ENCODE peak calls at places on chromosomes 16 and 17, in ten cellular contexts. One of them, this sample, is unnamed.

GRCh38 chr17:17414316-17414937 is 62.4 kb upstream of the MED9 start:
- DNase-seq in fibroblast of the conjunctiva: no peak
- DNase-seq in T-helper 9 cell: no peak
- DNase-seq in GM13976: no peak
- DNase-seq in hypothalamus: no peak
- DNase-seq in T-helper 2 cell: no peak
- DNase-seq in NCI-H774: no peak
- DNase-seq in HEK293T: no peak
- DNase-seq in iris pigment epithelial cell: peak; percentile 56
- DNase-seq in ovary: no peak
- DNase-seq in this sample: no peak

GRCh38 chr17:31792007-31792585 is 66.9 kb downstream of the COPRS start:
- DNase-seq in ovary: no peak
- DNase-seq in T-helper 2 cell: no peak
- DNase-seq in T-helper 9 cell: no peak
- DNase-seq in iris pigment epithelial cell: no peak
- DNase-seq in NCI-H774: no peak
- DNase-seq in HEK293T: no peak
- DNase-seq in fibroblast of the conjunctiva: no peak
- DNase-seq in hypothalamus: no peak
- DNase-seq in GM13976: no peak
- DNase-seq in this sample: no peak

GRCh38 chr17:28366605-28367004 is 1.6 kb upstream of the SEBOX start:
- DNase-seq in fibroblast of the conjunctiva: no peak
- DNase-seq in ovary: no peak
- DNase-seq in T-helper 2 cell: no peak
- DNase-seq in NCI-H774: no peak
- DNase-seq in HEK293T: no peak
- DNase-seq in iris pigment epithelial cell: no peak
- DNase-seq in GM13976: no peak
- DNase-seq in hypothalamus: no peak
- DNase-seq in T-helper 9 cell: no peak
- DNase-seq in this sample: no peak

GRCh38 chr17:78534492-78535284 is 42.5 kb downstream of the DNAH17 start:
- DNase-seq in HEK293T: no peak
- DNase-seq in T-helper 2 cell: no peak
- DNase-seq in NCI-H774: peak; percentile 53
- DNase-seq in T-helper 9 cell: peak; percentile 9
- DNase-seq in fibroblast of the conjunctiva: no peak
- DNase-seq in hypothalamus: no peak
- DNase-seq in ovary: no peak
- DNase-seq in GM13976: no peak
- DNase-seq in iris pigment epithelial cell: no peak
- DNase-seq in this sample: no peak

GRCh38 chr16:70391881-70392481 is 45.3 kb downstream of the DDX19A start:
- DNase-seq in HEK293T: no peak
- DNase-seq in hypothalamus: no peak
- DNase-seq in NCI-H774: no peak
- DNase-seq in T-helper 9 cell: no peak
- DNase-seq in fibroblast of the conjunctiva: peak; percentile 42
- DNase-seq in iris pigment epithelial cell: peak; percentile 63
- DNase-seq in GM13976: no peak
- DNase-seq in ovary: no peak
- DNase-seq in T-helper 2 cell: no peak
- DNase-seq in this sample: no peak

GRCh38 chr17:72411124-72411563 is 290.3 kb downstream of the SOX9 start:
- DNase-seq in ovary: no peak
- DNase-seq in HEK293T: no peak
- DNase-seq in T-helper 9 cell: no peak
- DNase-seq in GM13976: no peak
- DNase-seq in iris pigment epithelial cell: no peak
- DNase-seq in T-helper 2 cell: no peak
- DNase-seq in fibroblast of the conjunctiva: no peak
- DNase-seq in NCI-H774: no peak
- DNase-seq in hypothalamus: no peak
- DNase-seq in this sample: no peak

GRCh38 chr17:28684963-28685362 is 23.0 kb downstream of the SUPT6H start:
- DNase-seq in T-helper 9 cell: no peak
- DNase-seq in GM13976: no peak
- DNase-seq in HEK293T: no peak
- DNase-seq in iris pigment epithelial cell: peak; percentile 46
- DNase-seq in NCI-H774: no peak
- DNase-seq in ovary: peak; percentile 60
- DNase-seq in hypothalamus: peak; percentile 53
- DNase-seq in T-helper 2 cell: no peak
- DNase-seq in fibroblast of the conjunctiva: peak; percentile 22
- DNase-seq in this sample: peak; percentile 44

GRCh38 chr16:48946687-48947370 is 334.8 kb downstream of the CBLN1 start:
- DNase-seq in GM13976: no peak
- DNase-seq in fibroblast of the conjunctiva: no peak
- DNase-seq in iris pigment epithelial cell: no peak
- DNase-seq in T-helper 2 cell: no peak
- DNase-seq in ovary: no peak
- DNase-seq in T-helper 9 cell: no peak
- DNase-seq in NCI-H774: no peak
- DNase-seq in HEK293T: no peak
- DNase-seq in hypothalamus: no peak
- DNase-seq in this sample: no peak

GRCh38 chr16:15644306-15644961 is 1.5 kb upstream of the MARF1 start:
- DNase-seq in fibroblast of the conjunctiva: no peak
- DNase-seq in iris pigment epithelial cell: peak; percentile 38
- DNase-seq in ovary: no peak
- DNase-seq in GM13976: no peak
- DNase-seq in T-helper 2 cell: no peak
- DNase-seq in HEK293T: no peak
- DNase-seq in T-helper 9 cell: no peak
- DNase-seq in hypothalamus: no peak
- DNase-seq in NCI-H774: peak; percentile 15
- DNase-seq in this sample: peak; percentile 44

GRCh38 chr16:75589301-75589700 is 23.1 kb downstream of the GABARAPL2 start:
- DNase-seq in GM13976: no peak
- DNase-seq in T-helper 2 cell: no peak
- DNase-seq in fibroblast of the conjunctiva: no peak
- DNase-seq in T-helper 9 cell: no peak
- DNase-seq in NCI-H774: no peak
- DNase-seq in hypothalamus: no peak
- DNase-seq in HEK293T: no peak
- DNase-seq in ovary: no peak
- DNase-seq in iris pigment epithelial cell: no peak
- DNase-seq in this sample: no peak

GRCh38 chr17:50474523-50474922 is 4.1 kb upstream of the RSAD1 start:
- DNase-seq in GM13976: no peak
- DNase-seq in T-helper 9 cell: no peak
- DNase-seq in hypothalamus: no peak
- DNase-seq in ovary: no peak
- DNase-seq in T-helper 2 cell: no peak
- DNase-seq in iris pigment epithelial cell: no peak
- DNase-seq in fibroblast of the conjunctiva: no peak
- DNase-seq in NCI-H774: no peak
- DNase-seq in HEK293T: no peak
- DNase-seq in this sample: no peak

GRCh38 chr17:82734987-82735866 is at the start of gene FN3K:
- DNase-seq in GM13976: peak; percentile 57
- DNase-seq in fibroblast of the conjunctiva: no peak
- DNase-seq in NCI-H774: peak; percentile 86
- DNase-seq in T-helper 2 cell: no peak
- DNase-seq in T-helper 9 cell: peak; percentile 32
- DNase-seq in hypothalamus: peak; percentile 65
- DNase-seq in iris pigment epithelial cell: peak; percentile 66
- DNase-seq in ovary: peak; percentile 84
- DNase-seq in HEK293T: no peak
- DNase-seq in this sample: peak; percentile 80

This sample was measured in HuH-7.